ENCODE peak calls at places on chromosomes 1 and 21, in ten cellular contexts. U, Z, G, S, W, M, Q, K, E and I are unnamed samples.

GRCh38 chr1:118335372-118335771 is 150.3 kb upstream of the SPAG17 start:
- DNase-seq in Z (no peak), M (no peak), W (peak), K (peak), G (peak), E (no peak), S (no peak), Q (peak), U (no peak), I (no peak)

GRCh38 chr1:219412772-219413171 is 200.1 kb downstream of the ZC3H11B start:
- DNase-seq in M (no peak), Z (no peak), K (no peak), G (no peak), E (no peak), U (no peak), W (peak), Q (peak), S (no peak), I (no peak)

GRCh38 chr1:125064481-125064880 is 3879.7 kb downstream of the SRGAP2C start:
- DNase-seq in S (no peak), G (no peak), U (no peak), Z (peak), Q (no peak), K (no peak), E (no peak), M (no peak), W (no peak), I (no peak)

GRCh38 chr1:60129916-60130315 is 56.3 kb upstream of the C1orf87 start:
- DNase-seq in E (no peak), Z (no peak), Q (peak), U (no peak), M (no peak), K (no peak), S (no peak), G (no peak), W (no peak), I (no peak)

GRCh38 chr1:8015809-8016165 is 10.3 kb downstream of the ERRFI1 start:
- DNase-seq in U (no peak), E (no peak), K (no peak), S (no peak), Q (peak), W (no peak), M (no peak), G (peak), Z (no peak), I (peak)

GRCh38 chr1:22154063-22154462 is 11.2 kb upstream of the WNT4 start:
- DNase-seq in K (no peak), W (no peak), Z (no peak), S (no peak), Q (no peak), E (no peak), U (peak), G (no peak), M (no peak), I (no peak)

GRCh38 chr1:43619996-43620920 is 29.7 kb upstream of the KDM4A start:
- DNase-seq in S (no peak), E (no peak), G (no peak), Q (no peak), Z (no peak), M (no peak), U (peak), K (no peak), W (no peak), I (no peak)

GRCh38 chr1:204331275-204331674 is 28.5 kb downstream of the PLEKHA6 start:
- DNase-seq in E (no peak), M (no peak), G (no peak), W (no peak), Z (no peak), U (peak), S (no peak), Q (no peak), K (no peak), I (peak)

GRCh38 chr1:66246371-66247262 is 287.3 kb upstream of the SGIP1 start:
- DNase-seq in S (no peak), K (no peak), W (no peak), M (no peak), E (no peak), G (no peak), Z (no peak), Q (no peak), U (no peak), I (no peak)

GRCh38 chr1:154493276-154493675 is 8.7 kb upstream of the TDRD10 start:
- DNase-seq in U (peak), Z (no peak), Q (no peak), K (no peak), M (peak), S (no peak), W (no peak), E (no peak), G (no peak), I (peak)

GRCh38 chr1:100542264-100542663 is 4.3 kb downstream of the GPR88 start:
- DNase-seq in Q (no peak), G (no peak), S (no peak), U (no peak), Z (no peak), K (no peak), E (no peak), W (no peak), M (no peak), I (no peak)

GRCh38 chr1:93750946-93751345 is 69.3 kb upstream of the BCAR3 start:
- DNase-seq in S (no peak), E (no peak), W (no peak), K (no peak), Z (no peak), Q (no peak), G (no peak), M (no peak), U (no peak), I (no peak)

GRCh38 chr1:77446841-77447555 is 165.2 kb downstream of the AK5 start:
- DNase-seq in G (no peak), E (no peak), M (no peak), S (no peak), Q (no peak), W (no peak), Z (no peak), K (no peak), U (no peak), I (no peak)

GRCh38 chr1:12715896-12716437 is at the start of gene AADACL3:
- DNase-seq in G (no peak), Z (no peak), S (no peak), U (no peak), E (no peak), M (no peak), W (no peak), Q (no peak), K (no peak), I (no peak)

GRCh38 chr1:241129207-241129960 is 227.6 kb downstream of the RGS7 start:
- DNase-seq in U (no peak), G (no peak), S (no peak), K (no peak), E (no peak), Q (no peak), W (no peak), M (no peak), Z (no peak), I (no peak)

GRCh38 chr21:41012425-41012824 is 155.5 kb upstream of the BACE2 start:
- DNase-seq in S (no peak), E (no peak), W (no peak), M (no peak), Z (no peak), G (no peak), U (no peak), Q (no peak), K (no peak), I (no peak)

GRCh38 chr1:147095691-147096090 is 76.6 kb downstream of the PRKAB2 start:
- DNase-seq in M (no peak), U (no peak), G (no peak), S (no peak), K (no peak), Z (no peak), E (no peak), W (no peak), Q (no peak), I (no peak)
- H3K4me3 ChIP-seq in M (no peak), U (no peak), G (no peak), S (no peak), K (no peak), Z (no peak), E (no peak), W (no peak), Q (no peak), I (no peak)

GRCh38 chr21:34184232-34184631 is 110.9 kb downstream of the MRPS6 start:
- DNase-seq in Z (no peak), M (no peak), E (no peak), W (no peak), U (no peak), Q (no peak), G (no peak), K (no peak), S (no peak), I (no peak)
- H3K4me3 ChIP-seq in Z (no peak), M (no peak), E (no peak), W (no peak), U (no peak), Q (no peak), G (no peak), K (no peak), S (no peak), I (no peak)

GRCh38 chr1:174877208-174877673 is 122.5 kb upstream of the CACYBP start:
- DNase-seq in U (peak), Z (peak), S (no peak), W (no peak), Q (peak), E (no peak), M (no peak), K (peak), G (no peak), I (peak)
- H3K4me3 ChIP-seq in U (no peak), Z (peak), S (no peak), W (no peak), Q (no peak), E (no peak), M (no peak), K (no peak), G (no peak), I (peak)

GRCh38 chr1:173603056-173603591 is at the start of gene SLC9C2:
- DNase-seq in K (peak), U (no peak), Q (peak), S (no peak), W (no peak), G (peak), E (no peak), Z (no peak), M (peak), I (peak)
- H3K4me3 ChIP-seq in K (peak), U (no peak), Q (no peak), S (no peak), W (no peak), G (no peak), E (peak), Z (peak), M (no peak), I (no peak)

DNA sequence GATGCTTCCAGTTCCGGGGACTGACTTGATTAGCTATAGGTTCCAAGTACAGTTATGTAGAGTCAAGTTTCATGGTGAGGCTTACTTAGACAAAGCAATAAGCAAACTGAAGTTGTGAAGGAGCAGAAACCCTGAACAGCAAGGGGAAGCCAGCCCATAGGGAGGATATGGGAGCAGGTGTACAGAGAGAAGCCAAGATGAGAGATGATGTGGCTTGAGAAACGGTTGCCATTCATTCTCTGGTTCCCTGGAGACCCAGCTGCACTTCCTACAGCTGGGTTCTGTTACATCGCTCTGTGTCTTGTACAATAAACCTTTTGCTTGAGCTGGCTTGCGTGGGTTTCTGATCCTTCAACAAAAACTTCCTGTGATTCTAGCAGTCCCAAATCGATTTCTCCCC is 67.1 kb downstream of the URB2 start:
- DNase-seq in U (no peak), S (no peak), K (peak), Q (peak), G (no peak), Z (no peak), W (no peak), E (no peak), M (peak), I (no peak)
- H3K4me3 ChIP-seq in U (no peak), S (no peak), K (no peak), Q (no peak), G (no peak), Z (no peak), W (no peak), E (no peak), M (no peak), I (no peak)

DNA sequence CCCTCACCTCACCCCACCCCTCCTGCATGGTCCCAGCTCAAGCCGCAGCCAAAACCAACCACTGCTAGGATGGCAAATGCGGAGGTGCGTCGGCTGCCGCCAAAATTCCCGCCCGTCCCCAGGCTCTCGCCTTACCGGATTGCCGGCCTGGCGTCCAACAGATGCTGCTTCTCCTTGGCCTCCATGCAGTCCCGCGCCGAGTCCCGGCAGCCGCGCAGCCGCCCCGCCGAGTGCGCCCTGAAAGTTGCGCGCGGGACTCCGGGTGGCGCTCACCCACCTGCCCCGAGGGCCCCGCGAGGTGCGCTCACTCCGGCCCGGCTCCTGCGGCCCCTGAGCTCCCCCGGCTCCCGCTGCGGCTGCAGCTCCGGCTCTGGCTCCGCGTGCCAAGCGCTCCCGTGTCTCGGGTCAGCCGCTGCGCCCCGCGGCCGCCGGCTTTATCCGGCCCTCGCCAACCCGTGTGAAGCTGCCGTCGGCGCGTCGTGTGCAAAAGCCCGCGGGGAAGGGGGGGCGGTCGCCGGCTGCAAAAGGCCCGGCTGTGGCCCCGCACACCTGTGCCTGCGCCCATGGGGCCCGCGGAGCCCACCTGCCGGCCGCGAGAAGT is at the start of gene SLC30A2:
- DNase-seq in E (no peak), S (no peak), M (no peak), U (no peak), Z (no peak), G (no peak), W (no peak), Q (no peak), K (no peak), I (peak)
- H3K4me3 ChIP-seq in E (peak), S (no peak), M (no peak), U (no peak), Z (no peak), G (no peak), W (no peak), Q (no peak), K (no peak), I (peak)

GRCh38 chr1:94820918-94821317 is 761 bp downstream of the SLC44A3 start:
- DNase-seq in E (no peak), M (no peak), S (no peak), K (no peak), U (no peak), W (no peak), G (no peak), Q (no peak), Z (no peak), I (no peak)
- H3K4me3 ChIP-seq in E (peak), M (no peak), S (no peak), K (peak), U (peak), W (peak), G (peak), Q (no peak), Z (peak), I (peak)

GRCh38 chr1:201921952-201922558 is 24.3 kb downstream of the LMOD1 start:
- DNase-seq in U (no peak), E (no peak), G (no peak), Q (no peak), W (no peak), M (no peak), Z (no peak), K (no peak), S (no peak), I (no peak)

GRCh38 chr1:201916649-201917249 is 28.1 kb downstream of the SHISA4 start:
- DNase-seq in W (peak), Z (no peak), Q (peak), M (no peak), E (peak), K (peak), S (peak), G (peak), U (peak), I (peak)

GRCh38 chr1:201914456-201915235 is 25.9 kb downstream of the SHISA4 start:
- DNase-seq in E (no peak), G (no peak), K (no peak), M (no peak), W (no peak), Z (no peak), Q (peak), S (no peak), U (no peak), I (no peak)

GRCh38 chr1:201918343-201918742 is 28.0 kb downstream of the LMOD1 start:
- DNase-seq in G (no peak), Z (no peak), M (no peak), E (no peak), W (no peak), S (no peak), K (no peak), U (no peak), Q (no peak), I (no peak)

GRCh38 chr1:201917362-201918033 is 28.8 kb downstream of the SHISA4 start:
- DNase-seq in E (no peak), Q (peak), W (peak), U (no peak), G (peak), K (peak), Z (no peak), M (no peak), S (peak), I (no peak)
- H3K4me3 ChIP-seq in E (no peak), Q (no peak), W (no peak), U (no peak), G (no peak), K (no peak), Z (no peak), M (no peak), S (no peak), I (no peak)

GRCh38 chr1:201537966-201538617 is 835 bp upstream of the NAV1 start:
- DNase-seq in U (no peak), Q (peak), S (no peak), K (no peak), M (no peak), Z (no peak), G (no peak), W (no peak), E (no peak), I (no peak)

GRCh38 chr1:201539561-201540404 is 856 bp downstream of the NAV1 start:
- DNase-seq in Q (peak), E (no peak), U (no peak), K (no peak), W (no peak), S (no peak), Z (peak), M (no peak), G (peak), I (no peak)

GRCh38 chr1:201537467-201537866 is 1.5 kb upstream of the NAV1 start:
- DNase-seq in W (no peak), U (no peak), G (no peak), Z (no peak), M (no peak), S (no peak), Q (no peak), K (no peak), E (no peak), I (no peak)

GRCh38 chr1:201537028-201537427 is 1.9 kb upstream of the NAV1 start:
- DNase-seq in Q (no peak), E (no peak), W (no peak), Z (no peak), M (no peak), S (no peak), G (no peak), K (no peak), U (no peak), I (no peak)

GRCh38 chr1:201538618-201539551 is at the start of gene NAV1:
- DNase-seq in S (no peak), E (peak), Z (peak), M (no peak), U (peak), W (no peak), Q (peak), G (peak), K (no peak), I (peak)
- H3K4me3 ChIP-seq in S (peak), E (peak), Z (peak), M (no peak), U (no peak), W (peak), Q (peak), G (peak), K (peak), I (peak)

DNA sequence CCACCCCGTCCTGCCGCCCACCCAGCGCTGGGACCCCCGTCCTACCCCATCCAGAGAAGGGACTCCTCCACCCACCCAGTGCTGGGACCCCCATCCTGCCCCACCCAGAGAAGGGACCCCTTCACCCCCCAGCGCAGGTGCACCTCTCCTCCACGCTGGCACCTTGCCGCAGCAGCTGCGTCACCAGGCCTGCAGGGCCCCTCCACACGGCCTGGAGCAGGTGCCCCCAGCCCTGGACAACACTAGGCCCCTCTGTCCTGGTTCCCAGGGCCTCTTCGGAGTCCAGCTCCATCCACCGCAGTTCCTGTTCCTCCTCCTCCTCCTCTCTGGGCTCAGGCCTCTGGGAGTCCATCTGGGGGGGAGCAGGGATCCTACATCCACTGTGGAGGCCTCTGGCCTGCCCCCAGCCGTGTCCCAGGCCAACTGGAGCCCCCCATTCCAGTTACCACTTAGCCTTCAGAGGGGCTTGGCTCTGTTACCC is 382 bp downstream of the ANKRD65 start:
- DNase-seq in Q (no peak), Z (no peak), G (no peak), W (no peak), U (peak), M (no peak), K (no peak), E (no peak), S (no peak), I (no peak)
- H3K4me3 ChIP-seq in Q (no peak), Z (peak), G (no peak), W (no peak), U (no peak), M (no peak), K (no peak), E (peak), S (no peak), I (no peak)